ENCODE peak calls at places on chromosomes 3 and 15, in seven cellular contexts. L is GM13976, G is progenitor cell of endocrine pancreas, V is GM12865, W is mucosa of descending colon, H is H9, M is cardiac muscle cell. S is an unnamed sample.

GRCh38 chr3:128922804-128923459 is 43.5 kb downstream of the ACAD9 start:
- DNase-seq in M (no peak), W (peak; percentile 7), L (no peak), V (no peak), H (peak; percentile 5), G (no peak), S (no peak)

GRCh38 chr3:14335774-14336413 is 66.5 kb upstream of the SLC6A6 start:
- DNase-seq in M (no peak), V (no peak), G (no peak), H (no peak), L (no peak), W (no peak), S (no peak)

GRCh38 chr3:147361671-147362420 is 44.5 kb downstream of the ZIC4 start:
- DNase-seq in V (peak; percentile 66), H (peak; percentile 82), G (peak; percentile 37), M (peak; percentile 13), W (peak; percentile 42), L (peak; percentile 56), S (peak; percentile 52)

GRCh38 chr3:169026543-169027181 is 636.9 kb downstream of the MECOM start:
- DNase-seq in M (peak; percentile 93), H (no peak), L (no peak), W (no peak), G (no peak), V (no peak), S (no peak)

GRCh38 chr3:197366301-197367044 is 68.1 kb upstream of the DLG1 start:
- DNase-seq in L (no peak), W (no peak), M (no peak), V (no peak), H (no peak), G (no peak), S (no peak)

GRCh38 chr3:101814835-101815234 is 34.5 kb upstream of the NFKBIZ start:
- DNase-seq in G (no peak), H (no peak), M (no peak), L (no peak), V (no peak), W (no peak), S (no peak)

GRCh38 chr3:112351823-112352222 is 18.9 kb downstream of the CD200 start:
- DNase-seq in L (no peak), G (no peak), V (no peak), W (no peak), M (no peak), H (no peak), S (no peak)

GRCh38 chr3:9883676-9884554 is 3.9 kb upstream of the CIDEC start:
- DNase-seq in L (no peak), G (no peak), H (no peak), W (no peak), M (peak; percentile 43), V (no peak), S (no peak)

GRCh38 chr3:55988905-55989304 is 479.4 kb downstream of the ERC2 start:
- DNase-seq in M (no peak), G (no peak), W (no peak), L (no peak), H (no peak), V (no peak), S (no peak)

GRCh38 chr3:151871639-151872468 is 1.6 kb upstream of the SUCNR1 start:
- DNase-seq in H (no peak), L (peak; percentile 45), G (no peak), V (peak; percentile 41), W (peak; percentile 18), M (peak; percentile 43), S (peak; percentile 38)
- TF ChIP-seq CTCF in H (no peak), L (no peak), G (no peak), V (no peak), W (no peak), M (no peak), S (no peak)

GRCh38 chr15:77312523-77312922 is 107.4 kb downstream of the PEAK1 start:
- DNase-seq in L (no peak), H (no peak), G (no peak), V (no peak), M (no peak), W (no peak), S (no peak)

GRCh38 chr15:77305953-77306352 is 114.0 kb downstream of the PEAK1 start:
- DNase-seq in G (no peak), M (no peak), H (no peak), V (no peak), W (no peak), L (no peak), S (no peak)

GRCh38 chr15:77311020-77311419 is 108.9 kb downstream of the PEAK1 start:
- DNase-seq in V (no peak), W (no peak), L (no peak), H (no peak), M (no peak), G (no peak), S (no peak)

GRCh38 chr15:77311618-77312398 is 108.1 kb downstream of the PEAK1 start:
- DNase-seq in L (no peak), V (no peak), W (no peak), M (no peak), H (no peak), G (no peak), S (no peak)
- TF ChIP-seq CTCF in L (no peak), V (no peak), W (no peak), M (no peak), H (no peak), G (no peak), S (no peak)

DNA sequence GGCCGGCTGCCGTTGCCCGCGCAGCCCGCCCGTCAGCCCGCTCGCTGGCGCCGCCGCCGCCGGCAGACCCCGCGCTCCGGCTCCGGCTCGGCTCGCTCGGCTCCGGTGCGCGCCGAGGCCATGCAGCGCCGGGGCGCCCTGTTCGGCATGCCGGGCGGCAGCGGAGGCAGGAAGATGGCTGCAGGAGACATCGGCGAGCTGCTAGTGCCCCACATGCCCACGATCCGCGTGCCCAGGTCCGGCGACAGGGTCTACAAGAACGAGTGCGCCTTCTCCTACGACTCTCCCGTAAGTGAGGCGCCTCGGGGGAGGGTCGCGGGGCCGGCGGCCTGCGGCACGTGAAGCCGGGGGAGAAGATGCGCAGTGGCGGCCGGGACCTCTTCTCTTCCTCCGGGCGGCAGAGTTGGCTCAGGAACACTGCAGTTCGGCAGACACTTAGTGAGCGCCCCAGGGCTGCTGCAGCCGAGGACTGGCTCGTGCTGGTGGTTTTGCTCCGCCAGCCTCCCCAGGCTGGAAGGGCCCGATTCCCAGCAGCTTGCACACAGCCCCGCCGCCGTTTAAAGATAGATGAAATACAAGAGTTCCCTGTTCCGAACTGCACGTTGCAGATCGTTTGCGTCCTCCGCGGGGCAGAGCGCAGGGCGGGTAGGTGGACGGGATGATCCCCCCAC is 401 bp downstream of the USP13 start:
- DNase-seq in W (peak; percentile 66), V (peak; percentile 82), G (peak; percentile 59), H (peak; percentile 72), L (peak; percentile 71), M (peak; percentile 89), S (peak; percentile 73)
- TF ChIP-seq CTCF in W (no peak), V (no peak), G (no peak), H (peak; percentile 15), L (peak; percentile 17), M (no peak), S (no peak)

DNA sequence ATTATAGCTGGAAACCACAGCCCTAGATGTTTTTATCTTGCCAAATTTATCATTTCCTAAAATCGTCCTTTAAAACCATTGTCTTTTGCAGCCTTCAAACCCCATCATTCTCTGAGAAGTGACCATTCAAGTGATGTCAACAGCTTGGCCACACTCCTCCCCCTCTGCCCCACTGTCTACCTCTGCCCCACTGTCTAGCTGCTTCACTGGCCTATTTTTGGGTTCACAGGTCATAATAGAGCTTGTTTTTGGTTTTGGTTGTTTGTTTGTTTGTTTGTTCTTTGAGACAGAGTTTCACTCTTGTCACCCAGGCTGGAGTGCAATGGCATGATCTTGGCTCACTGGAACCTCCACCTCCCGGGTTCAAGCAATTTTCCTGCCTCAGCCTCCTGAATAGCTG is 93.2 kb upstream of the IL12A start:
- DNase-seq in L (no peak), G (no peak), W (no peak), M (no peak), H (no peak), V (no peak), S (no peak)
- TF ChIP-seq CTCF in L (no peak), G (no peak), W (no peak), M (no peak), H (no peak), V (no peak), S (no peak)

GRCh38 chr3:19070325-19070724 is 78.0 kb upstream of the KCNH8 start:
- DNase-seq in L (no peak), G (no peak), H (no peak), W (no peak), V (no peak), M (peak; percentile 4), S (no peak)

GRCh38 chr3:19060404-19060803 is 87.9 kb upstream of the KCNH8 start:
- DNase-seq in W (no peak), G (no peak), M (no peak), L (no peak), H (no peak), V (no peak), S (no peak)

GRCh38 chr3:19063936-19064335 is 84.4 kb upstream of the KCNH8 start:
- DNase-seq in W (no peak), H (no peak), V (no peak), G (no peak), L (no peak), M (no peak), S (no peak)

GRCh38 chr3:19065027-19065426 is 83.3 kb upstream of the KCNH8 start:
- DNase-seq in M (peak; percentile 13), H (no peak), G (no peak), W (no peak), V (peak; percentile 14), L (no peak), S (peak; percentile 1)
- TF ChIP-seq CTCF in M (peak; percentile 5), H (peak; percentile 82), G (peak; percentile 72), W (no peak), V (peak; percentile 26), L (no peak), S (no peak)

GRCh38 chr3:81005992-81006391 is 755.5 kb downstream of the GBE1 start:
- DNase-seq in V (no peak), G (no peak), M (no peak), L (no peak), H (no peak), W (no peak), S (no peak)
- TF ChIP-seq CTCF in V (no peak), G (peak; percentile 40), M (no peak), L (no peak), H (peak; percentile 63), W (no peak), S (no peak)